ENCODE peak calls at places on chromosomes 16 and 17, in seven cellular contexts. One of them, this sample, is unnamed.

GRCh38 chr17:3925684-3926537 is 9.6 kb upstream of the P2RX1 start:
- DNase-seq in psoas muscle: no peak
- DNase-seq in pancreas: no peak
- DNase-seq in Panc1: no peak
- DNase-seq in choroid plexus epithelial cell: no peak
- DNase-seq in neuronal stem cell: no peak
- DNase-seq in stomach: no peak
- DNase-seq in this sample: no peak

GRCh38 chr16:30122621-30123160 is 329 bp downstream of the MAPK3 start:
- DNase-seq in Panc1: no peak
- DNase-seq in pancreas: no peak
- DNase-seq in neuronal stem cell: no peak
- DNase-seq in stomach: no peak
- DNase-seq in choroid plexus epithelial cell: peak; percentile 15
- DNase-seq in psoas muscle: peak; percentile 25
- DNase-seq in this sample: no peak

GRCh38 chr16:57684626-57685358 is 9.8 kb upstream of the DRC7 start:
- DNase-seq in pancreas: peak; percentile 33
- DNase-seq in psoas muscle: no peak
- DNase-seq in stomach: no peak
- DNase-seq in neuronal stem cell: no peak
- DNase-seq in choroid plexus epithelial cell: no peak
- DNase-seq in Panc1: no peak
- DNase-seq in this sample: no peak

GRCh38 chr17:49471089-49471683 is 23.9 kb upstream of the NGFR start:
- DNase-seq in stomach: no peak
- DNase-seq in pancreas: no peak
- DNase-seq in neuronal stem cell: no peak
- DNase-seq in psoas muscle: peak; percentile 47
- DNase-seq in Panc1: no peak
- DNase-seq in choroid plexus epithelial cell: peak; percentile 59
- DNase-seq in this sample: no peak

GRCh38 chr17:57021226-57021940 is 43.5 kb downstream of the SCPEP1 start:
- DNase-seq in pancreas: no peak
- DNase-seq in psoas muscle: no peak
- DNase-seq in stomach: peak; percentile 90
- DNase-seq in Panc1: peak; percentile 15
- DNase-seq in neuronal stem cell: no peak
- DNase-seq in choroid plexus epithelial cell: no peak
- DNase-seq in this sample: peak; percentile 68

GRCh38 chr17:82065193-82065637 is 389 bp downstream of the DUS1L start:
- DNase-seq in stomach: no peak
- DNase-seq in choroid plexus epithelial cell: peak; percentile 39
- DNase-seq in Panc1: no peak
- DNase-seq in neuronal stem cell: no peak
- DNase-seq in pancreas: peak; percentile 82
- DNase-seq in psoas muscle: no peak
- DNase-seq in this sample: no peak

GRCh38 chr17:27455569-27455913 is 707 bp upstream of the KSR1 start:
- DNase-seq in Panc1: no peak
- DNase-seq in choroid plexus epithelial cell: no peak
- DNase-seq in pancreas: no peak
- DNase-seq in neuronal stem cell: no peak
- DNase-seq in psoas muscle: no peak
- DNase-seq in stomach: no peak
- DNase-seq in this sample: no peak

GRCh38 chr17:75856062-75856681 is 1.0 kb upstream of the WBP2 start:
- DNase-seq in psoas muscle: no peak
- DNase-seq in stomach: peak; percentile 33
- DNase-seq in choroid plexus epithelial cell: peak; percentile 46
- DNase-seq in Panc1: no peak
- DNase-seq in pancreas: no peak
- DNase-seq in neuronal stem cell: no peak
- DNase-seq in this sample: no peak

GRCh38 chr17:81291662-81292061 is 3.4 kb downstream of the SLC38A10 start:
- DNase-seq in choroid plexus epithelial cell: peak; percentile 50
- DNase-seq in pancreas: peak; percentile 91
- DNase-seq in neuronal stem cell: no peak
- DNase-seq in psoas muscle: peak; percentile 74
- DNase-seq in stomach: peak; percentile 83
- DNase-seq in Panc1: no peak
- DNase-seq in this sample: peak; percentile 89

GRCh38 chr17:79023886-79024771 is at the start of gene C1QTNF1:
- DNase-seq in Panc1: no peak
- DNase-seq in stomach: peak; percentile 49
- DNase-seq in choroid plexus epithelial cell: peak; percentile 65
- DNase-seq in neuronal stem cell: peak; percentile 44
- DNase-seq in pancreas: peak; percentile 73
- DNase-seq in psoas muscle: peak; percentile 59
- DNase-seq in this sample: peak; percentile 75

GRCh38 chr16:53898993-53899392 is 195.0 kb downstream of the FTO start:
- DNase-seq in choroid plexus epithelial cell: peak; percentile 49
- DNase-seq in Panc1: no peak
- DNase-seq in stomach: no peak
- DNase-seq in psoas muscle: no peak
- DNase-seq in pancreas: no peak
- DNase-seq in neuronal stem cell: no peak
- DNase-seq in this sample: no peak

GRCh38 chr16:47622666-47623176 is 161.6 kb downstream of the PHKB start:
- DNase-seq in stomach: no peak
- DNase-seq in psoas muscle: no peak
- DNase-seq in pancreas: no peak
- DNase-seq in Panc1: no peak
- DNase-seq in neuronal stem cell: no peak
- DNase-seq in choroid plexus epithelial cell: no peak
- DNase-seq in this sample: no peak

GRCh38 chr16:842061-842476 is 41.5 kb upstream of the GNG13 start:
- DNase-seq in Panc1: no peak
- DNase-seq in psoas muscle: no peak
- DNase-seq in choroid plexus epithelial cell: peak; percentile 26
- DNase-seq in neuronal stem cell: no peak
- DNase-seq in stomach: no peak
- DNase-seq in pancreas: peak; percentile 65
- DNase-seq in this sample: no peak

GRCh38 chr17:17888821-17889220 is 52.0 kb upstream of the SREBF1 start:
- DNase-seq in choroid plexus epithelial cell: no peak
- DNase-seq in Panc1: no peak
- DNase-seq in stomach: no peak
- DNase-seq in pancreas: no peak
- DNase-seq in psoas muscle: no peak
- DNase-seq in neuronal stem cell: no peak
- DNase-seq in this sample: no peak

GRCh38 chr16:11396241-11397048 is 51.2 kb downstream of the RMI2 start:
- DNase-seq in Panc1: no peak
- DNase-seq in pancreas: peak; percentile 87
- DNase-seq in psoas muscle: peak; percentile 75
- DNase-seq in choroid plexus epithelial cell: peak; percentile 69
- DNase-seq in neuronal stem cell: peak; percentile 78
- DNase-seq in stomach: peak; percentile 76
- DNase-seq in this sample: peak; percentile 80

GRCh38 chr16:73016488-73016830 is 31.5 kb downstream of the ZFHX3 start:
- DNase-seq in pancreas: no peak
- DNase-seq in Panc1: no peak
- DNase-seq in choroid plexus epithelial cell: no peak
- DNase-seq in stomach: no peak
- DNase-seq in neuronal stem cell: no peak
- DNase-seq in psoas muscle: no peak
- DNase-seq in this sample: no peak

GRCh38 chr17:29931253-29931932 is 1.4 kb upstream of the SSH2 start:
- DNase-seq in choroid plexus epithelial cell: peak; percentile 87
- DNase-seq in pancreas: no peak
- DNase-seq in stomach: peak; percentile 69
- DNase-seq in psoas muscle: peak; percentile 32
- DNase-seq in neuronal stem cell: peak; percentile 54
- DNase-seq in Panc1: peak; percentile 64
- DNase-seq in this sample: peak; percentile 68

GRCh38 chr16:67249762-67250327 is 1.1 kb downstream of the SLC9A5 start:
- DNase-seq in stomach: no peak
- DNase-seq in neuronal stem cell: no peak
- DNase-seq in choroid plexus epithelial cell: peak; percentile 28
- DNase-seq in Panc1: no peak
- DNase-seq in psoas muscle: peak; percentile 5
- DNase-seq in pancreas: no peak
- DNase-seq in this sample: no peak

GRCh38 chr17:67245694-67246397 is 850 bp upstream of the HELZ start:
- DNase-seq in psoas muscle: peak; percentile 19
- DNase-seq in stomach: peak; percentile 46
- DNase-seq in pancreas: peak; percentile 76
- DNase-seq in choroid plexus epithelial cell: no peak
- DNase-seq in neuronal stem cell: peak; percentile 77
- DNase-seq in Panc1: no peak
- DNase-seq in this sample: peak; percentile 78

GRCh38 chr17:77354420-77354720 is 213.6 kb downstream of the SEC14L1 start:
- DNase-seq in neuronal stem cell: no peak
- DNase-seq in stomach: no peak
- DNase-seq in psoas muscle: no peak
- DNase-seq in Panc1: no peak
- DNase-seq in pancreas: peak; percentile 65
- DNase-seq in choroid plexus epithelial cell: no peak
- DNase-seq in this sample: no peak

GRCh38 chr17:77353684-77354419 is 213.1 kb downstream of the SEC14L1 start:
- DNase-seq in stomach: peak; percentile 9
- DNase-seq in psoas muscle: no peak
- DNase-seq in choroid plexus epithelial cell: no peak
- DNase-seq in Panc1: no peak
- DNase-seq in pancreas: no peak
- DNase-seq in neuronal stem cell: no peak
- DNase-seq in this sample: no peak

GRCh38 chr17:77354721-77355455 is 214.1 kb downstream of the SEC14L1 start:
- DNase-seq in pancreas: peak; percentile 74
- DNase-seq in choroid plexus epithelial cell: peak; percentile 84
- DNase-seq in Panc1: no peak
- DNase-seq in psoas muscle: peak; percentile 84
- DNase-seq in stomach: peak; percentile 51
- DNase-seq in neuronal stem cell: no peak
- DNase-seq in this sample: no peak

GRCh38 chr17:77352441-77352840 is 211.7 kb downstream of the SEC14L1 start:
- DNase-seq in stomach: peak; percentile 14
- DNase-seq in neuronal stem cell: no peak
- DNase-seq in choroid plexus epithelial cell: no peak
- DNase-seq in psoas muscle: no peak
- DNase-seq in Panc1: no peak
- DNase-seq in pancreas: no peak
- DNase-seq in this sample: no peak

DNA sequence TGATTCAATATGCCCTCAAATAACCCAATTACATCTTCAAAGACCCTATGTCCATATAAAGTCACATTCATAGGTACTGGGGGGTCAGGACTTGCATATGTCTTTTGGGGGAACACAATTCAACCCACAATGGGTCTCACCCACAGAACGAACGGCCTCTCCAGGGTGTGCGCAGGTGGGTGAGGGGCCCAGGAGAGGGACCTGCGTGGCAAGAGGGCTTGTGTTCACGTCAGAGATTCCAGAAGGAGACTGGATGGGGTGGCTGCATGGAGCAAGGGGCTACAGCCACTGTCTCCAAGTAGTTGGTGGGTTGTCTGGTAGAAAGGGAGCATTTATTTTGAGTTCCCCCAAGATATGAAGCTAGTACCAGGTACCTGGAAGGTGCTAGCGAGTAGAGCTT is 212.2 kb downstream of the SEC14L1 start:
- DNase-seq in Panc1: no peak
- DNase-seq in pancreas: no peak
- DNase-seq in psoas muscle: no peak
- DNase-seq in stomach: peak; percentile 4
- DNase-seq in choroid plexus epithelial cell: no peak
- DNase-seq in neuronal stem cell: no peak
- DNase-seq in this sample: no peak
- H3K4me3 ChIP-seq in Panc1: no peak overlapping the region
- H3K4me3 ChIP-seq in pancreas: no peak overlapping the region
- H3K4me3 ChIP-seq in psoas muscle: no peak overlapping the region
- H3K4me3 ChIP-seq in stomach: no peak overlapping the region
- H3K4me3 ChIP-seq in choroid plexus epithelial cell: no peak overlapping the region
- H3K4me3 ChIP-seq in neuronal stem cell: no peak overlapping the region
- H3K4me3 ChIP-seq in this sample: no peak overlapping the region

GRCh38 chr17:71024969-71025368 is 855.6 kb downstream of the KCNJ2 start:
- DNase-seq in stomach: no peak
- DNase-seq in Panc1: no peak
- DNase-seq in neuronal stem cell: no peak
- DNase-seq in psoas muscle: no peak
- DNase-seq in pancreas: no peak
- DNase-seq in choroid plexus epithelial cell: no peak
- DNase-seq in this sample: no peak

GRCh38 chr17:71019699-71020098 is 850.4 kb downstream of the KCNJ2 start:
- DNase-seq in Panc1: no peak
- DNase-seq in psoas muscle: no peak
- DNase-seq in stomach: no peak
- DNase-seq in neuronal stem cell: no peak
- DNase-seq in pancreas: no peak
- DNase-seq in choroid plexus epithelial cell: no peak
- DNase-seq in this sample: no peak

GRCh38 chr17:71022758-71023157 is 853.4 kb downstream of the KCNJ2 start:
- DNase-seq in pancreas: no peak
- DNase-seq in psoas muscle: no peak
- DNase-seq in choroid plexus epithelial cell: no peak
- DNase-seq in Panc1: no peak
- DNase-seq in stomach: no peak
- DNase-seq in neuronal stem cell: no peak
- DNase-seq in this sample: no peak

GRCh38 chr17:71023631-71024030 is 854.3 kb downstream of the KCNJ2 start:
- DNase-seq in choroid plexus epithelial cell: peak; percentile 42
- DNase-seq in psoas muscle: no peak
- DNase-seq in Panc1: no peak
- DNase-seq in pancreas: no peak
- DNase-seq in neuronal stem cell: no peak
- DNase-seq in stomach: no peak
- DNase-seq in this sample: no peak

DNA sequence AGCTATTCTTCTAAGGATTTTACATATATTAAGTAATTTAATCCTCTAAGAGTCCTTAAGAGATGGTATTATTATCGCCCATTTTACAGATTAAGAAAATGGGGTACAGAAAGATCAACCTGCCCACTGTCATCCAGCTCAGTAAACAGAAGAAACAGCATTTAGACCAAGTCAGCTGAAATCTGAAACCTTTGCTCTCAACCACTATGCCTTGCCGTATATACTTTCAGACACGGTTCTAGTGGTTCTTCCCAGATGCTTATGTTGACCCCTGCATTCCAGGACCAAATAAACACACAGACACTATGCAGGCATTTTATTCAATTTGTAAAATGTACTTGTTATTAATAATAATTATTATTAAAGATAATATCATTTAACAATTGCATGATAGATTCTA is 854.8 kb downstream of the KCNJ2 start:
- DNase-seq in choroid plexus epithelial cell: peak; percentile 81
- DNase-seq in neuronal stem cell: no peak
- DNase-seq in psoas muscle: no peak
- DNase-seq in pancreas: no peak
- DNase-seq in stomach: no peak
- DNase-seq in Panc1: no peak
- DNase-seq in this sample: no peak
- H3K4me3 ChIP-seq in choroid plexus epithelial cell: no peak overlapping the region
- H3K4me3 ChIP-seq in neuronal stem cell: no peak overlapping the region
- H3K4me3 ChIP-seq in psoas muscle: no peak overlapping the region
- H3K4me3 ChIP-seq in pancreas: no peak overlapping the region
- H3K4me3 ChIP-seq in stomach: no peak overlapping the region
- H3K4me3 ChIP-seq in Panc1: no peak overlapping the region
- H3K4me3 ChIP-seq in this sample: no peak overlapping the region

GRCh38 chr16:15643453-15644305 is 725 bp upstream of the MARF1 start:
- DNase-seq in neuronal stem cell: no peak
- DNase-seq in psoas muscle: no peak
- DNase-seq in stomach: no peak
- DNase-seq in Panc1: peak; percentile 67
- DNase-seq in choroid plexus epithelial cell: peak; percentile 74
- DNase-seq in pancreas: no peak
- DNase-seq in this sample: no peak
- H3K4me3 ChIP-seq in neuronal stem cell: peak overlapping the region; percentile 87
- H3K4me3 ChIP-seq in psoas muscle: peak overlapping the region; percentile 87
- H3K4me3 ChIP-seq in stomach: peak overlapping the region; percentile 90
- H3K4me3 ChIP-seq in Panc1: peak overlapping the region; percentile 68
- H3K4me3 ChIP-seq in choroid plexus epithelial cell: peak overlapping the region; percentile 90
- H3K4me3 ChIP-seq in pancreas: peak overlapping the region; percentile 77
- H3K4me3 ChIP-seq in this sample: peak overlapping the region; percentile 87

GRCh38 chr17:15377200-15377599 is 35.8 kb upstream of the TEKT3 start:
- DNase-seq in stomach: no peak
- DNase-seq in psoas muscle: no peak
- DNase-seq in choroid plexus epithelial cell: peak; percentile 58
- DNase-seq in pancreas: no peak
- DNase-seq in Panc1: no peak
- DNase-seq in neuronal stem cell: no peak
- DNase-seq in this sample: no peak
- H3K4me3 ChIP-seq in stomach: no peak overlapping the region
- H3K4me3 ChIP-seq in psoas muscle: no peak overlapping the region
- H3K4me3 ChIP-seq in choroid plexus epithelial cell: no peak overlapping the region
- H3K4me3 ChIP-seq in pancreas: no peak overlapping the region
- H3K4me3 ChIP-seq in Panc1: no peak overlapping the region
- H3K4me3 ChIP-seq in neuronal stem cell: no peak overlapping the region
- H3K4me3 ChIP-seq in this sample: no peak overlapping the region